ENCODE peak calls at places on chromosomes 11 and 22, in five cellular contexts. E is ELF-1, S is neural crest cell, B is stomach, F is OCI-LY7. D is an unnamed sample.

GRCh38 chr11:47330002-47330911 is 22.2 kb downstream of the MYBPC3 start:
- DNase-seq in E (no peak), S (no peak), B (peak; percentile 64), F (peak; percentile 10), D (no peak)

GRCh38 chr11:6225024-6225423 is 9.4 kb downstream of the FHIP1B start:
- DNase-seq in E (no peak), S (no peak), B (no peak), F (no peak), D (no peak)

GRCh38 chr22:35531695-35532094 is 8.9 kb upstream of the RASD2 start:
- DNase-seq in E (no peak), S (no peak), B (no peak), F (no peak), D (no peak)

GRCh38 chr11:65787649-65788622 is 1.1 kb downstream of the OVOL1 start:
- DNase-seq in E (peak; percentile 64), S (no peak), B (peak; percentile 42), F (peak; percentile 35), D (no peak)

GRCh38 chr11:134956461-134957209 is 544.6 kb upstream of the B3GAT1 start:
- DNase-seq in E (no peak), S (no peak), B (no peak), F (no peak), D (no peak)

GRCh38 chr11:92702037-92702436 is 267.4 kb upstream of the MTNR1B start:
- DNase-seq in E (no peak), S (no peak), B (no peak), F (no peak), D (no peak)

GRCh38 chr11:125457814-125458343 is 38.2 kb downstream of the FEZ1 start:
- DNase-seq in E (peak; percentile 66), S (peak; percentile 28), B (no peak), F (no peak), D (peak; percentile 82)

GRCh38 chr11:2549876-2550605 is 105.2 kb downstream of the KCNQ1 start:
- DNase-seq in E (no peak), S (no peak), B (no peak), F (no peak), D (peak; percentile 48)

GRCh38 chr11:119995730-119996491 is 142.0 kb downstream of the TRIM29 start:
- DNase-seq in E (no peak), S (no peak), B (no peak), F (no peak), D (peak; percentile 12)

GRCh38 chr11:95501761-95502266 is 270.8 kb upstream of the SESN3 start:
- DNase-seq in E (peak; percentile 41), S (no peak), B (no peak), F (no peak), D (no peak)

GRCh38 chr11:8219257-8220021 is 44.2 kb downstream of the LMO1 start:
- DNase-seq in E (peak; percentile 83), S (no peak), B (peak; percentile 64), F (peak; percentile 37), D (peak; percentile 28)

D was measured in midbrain.